ENCODE peak calls at places on chromosomes 4 and X, in six cellular contexts. One of them, this sample, is unnamed.

GRCh38 chr4:154506253-154506652 is 14.7 kb upstream of the DCHS2 start:
- DNase-seq in K562: peak; percentile 72
- DNase-seq in A549: no peak
- DNase-seq in GM12878: no peak
- DNase-seq in endothelial cell of umbilical vein: peak; percentile 24
- DNase-seq in HepG2: peak; percentile 27
- DNase-seq in this sample: peak; percentile 39

GRCh38 chrX:19795289-19795688 is 92.1 kb downstream of the SH3KBP1 start:
- DNase-seq in HepG2: no peak
- DNase-seq in K562: no peak
- DNase-seq in GM12878: no peak
- DNase-seq in endothelial cell of umbilical vein: no peak
- DNase-seq in A549: no peak
- DNase-seq in this sample: peak; percentile 80

GRCh38 chr4:102564399-102564921 is 63.3 kb downstream of the NFKB1 start:
- DNase-seq in GM12878: peak; percentile 91
- DNase-seq in K562: no peak
- DNase-seq in A549: no peak
- DNase-seq in endothelial cell of umbilical vein: no peak
- DNase-seq in HepG2: no peak
- DNase-seq in this sample: peak; percentile 77

GRCh38 chr4:186400676-186401075 is 134.7 kb downstream of the F11 start:
- DNase-seq in HepG2: no peak
- DNase-seq in endothelial cell of umbilical vein: no peak
- DNase-seq in A549: no peak
- DNase-seq in K562: no peak
- DNase-seq in GM12878: no peak
- DNase-seq in this sample: no peak

GRCh38 chr4:37628977-37629609 is 57.1 kb downstream of the RELL1 start:
- DNase-seq in HepG2: no peak
- DNase-seq in endothelial cell of umbilical vein: peak; percentile 48
- DNase-seq in K562: peak; percentile 45
- DNase-seq in GM12878: no peak
- DNase-seq in A549: peak; percentile 50
- DNase-seq in this sample: peak; percentile 58

GRCh38 chrX:100424012-100424411 is 13.9 kb upstream of the PCDH19 start:
- DNase-seq in endothelial cell of umbilical vein: peak; percentile 32
- DNase-seq in K562: peak; percentile 1
- DNase-seq in A549: no peak
- DNase-seq in HepG2: no peak
- DNase-seq in GM12878: no peak
- DNase-seq in this sample: peak; percentile 1

GRCh38 chr4:5204781-5205180 is 153.5 kb downstream of the STK32B start:
- DNase-seq in HepG2: no peak
- DNase-seq in K562: no peak
- DNase-seq in GM12878: no peak
- DNase-seq in A549: no peak
- DNase-seq in endothelial cell of umbilical vein: no peak
- DNase-seq in this sample: no peak

GRCh38 chrX:54416965-54417364 is 23.2 kb upstream of the TSR2 start:
- DNase-seq in A549: no peak
- DNase-seq in GM12878: no peak
- DNase-seq in K562: no peak
- DNase-seq in HepG2: no peak
- DNase-seq in endothelial cell of umbilical vein: no peak
- DNase-seq in this sample: no peak

GRCh38 chr4:17128268-17128667 is 229.8 kb upstream of the LDB2 start:
- DNase-seq in GM12878: no peak
- DNase-seq in HepG2: no peak
- DNase-seq in A549: no peak
- DNase-seq in K562: no peak
- DNase-seq in endothelial cell of umbilical vein: no peak
- DNase-seq in this sample: no peak

GRCh38 chr4:173420324-173420752 is 21.4 kb upstream of the SCRG1 start:
- DNase-seq in A549: no peak
- DNase-seq in HepG2: peak; percentile 8
- DNase-seq in GM12878: no peak
- DNase-seq in endothelial cell of umbilical vein: peak; percentile 49
- DNase-seq in K562: peak; percentile 21
- DNase-seq in this sample: peak; percentile 38

GRCh38 chrX:107935664-107936433 is 46.3 kb downstream of the TEX13B start:
- DNase-seq in K562: no peak
- DNase-seq in HepG2: no peak
- DNase-seq in GM12878: no peak
- DNase-seq in endothelial cell of umbilical vein: no peak
- DNase-seq in A549: no peak
- DNase-seq in this sample: no peak

GRCh38 chrX:87063622-87064021 is 454.0 kb upstream of the KLHL4 start:
- DNase-seq in HepG2: no peak
- DNase-seq in GM12878: no peak
- DNase-seq in endothelial cell of umbilical vein: no peak
- DNase-seq in K562: no peak
- DNase-seq in A549: no peak
- DNase-seq in this sample: no peak

GRCh38 chrX:3592184-3592583 is 121.3 kb downstream of the PRKX start:
- DNase-seq in HepG2: no peak
- DNase-seq in K562: peak; percentile 6
- DNase-seq in GM12878: no peak
- DNase-seq in endothelial cell of umbilical vein: no peak
- DNase-seq in A549: no peak
- DNase-seq in this sample: no peak

GRCh38 chrX:1807301-1807731 is 192.5 kb downstream of the ASMT start:
- DNase-seq in HepG2: no peak
- DNase-seq in K562: no peak
- DNase-seq in GM12878: no peak
- DNase-seq in A549: no peak
- DNase-seq in endothelial cell of umbilical vein: no peak
- DNase-seq in this sample: no peak

GRCh38 chrX:150790021-150790420 is 96.8 kb downstream of the MTMR1 start:
- DNase-seq in HepG2: no peak
- DNase-seq in endothelial cell of umbilical vein: no peak
- DNase-seq in A549: no peak
- DNase-seq in K562: no peak
- DNase-seq in GM12878: no peak
- DNase-seq in this sample: no peak

GRCh38 chr4:151344948-151345347 is 19.5 kb upstream of the SH3D19 start:
- DNase-seq in GM12878: no peak
- DNase-seq in endothelial cell of umbilical vein: no peak
- DNase-seq in K562: no peak
- DNase-seq in HepG2: no peak
- DNase-seq in A549: no peak
- DNase-seq in this sample: no peak

GRCh38 chr4:73404042-73404441 is at the start of gene ALB:
- DNase-seq in GM12878: no peak
- DNase-seq in HepG2: no peak
- DNase-seq in A549: no peak
- DNase-seq in K562: no peak
- DNase-seq in endothelial cell of umbilical vein: no peak
- DNase-seq in this sample: no peak

GRCh38 chr4:30720656-30721352 is 635 bp downstream of the PCDH7 start:
- DNase-seq in GM12878: no peak
- DNase-seq in endothelial cell of umbilical vein: peak; percentile 67
- DNase-seq in K562: no peak
- DNase-seq in HepG2: no peak
- DNase-seq in A549: peak; percentile 4
- DNase-seq in this sample: no peak

GRCh38 chr4:160825644-160826338 is 1338.0 kb downstream of the FSTL5 start:
- DNase-seq in GM12878: no peak
- DNase-seq in A549: no peak
- DNase-seq in HepG2: no peak
- DNase-seq in endothelial cell of umbilical vein: no peak
- DNase-seq in K562: no peak
- DNase-seq in this sample: no peak

GRCh38 chrX:108437789-108438623 is at the start of gene COL4A6:
- DNase-seq in A549: peak; percentile 48
- DNase-seq in GM12878: no peak
- DNase-seq in endothelial cell of umbilical vein: peak; percentile 26
- DNase-seq in HepG2: peak; percentile 23
- DNase-seq in K562: peak; percentile 15
- DNase-seq in this sample: peak; percentile 2

GRCh38 chrX:689983-690382 is 59.4 kb downstream of the SHOX start:
- DNase-seq in endothelial cell of umbilical vein: no peak
- DNase-seq in A549: no peak
- DNase-seq in GM12878: no peak
- DNase-seq in K562: no peak
- DNase-seq in HepG2: no peak
- DNase-seq in this sample: no peak

GRCh38 chr4:146494143-146494542 is 27.6 kb downstream of the SLC10A7 start:
- DNase-seq in A549: no peak
- DNase-seq in K562: no peak
- DNase-seq in HepG2: no peak
- DNase-seq in endothelial cell of umbilical vein: no peak
- DNase-seq in GM12878: no peak
- DNase-seq in this sample: no peak

GRCh38 chrX:1420371-1420770 is 28.5 kb upstream of the SLC25A6 start:
- DNase-seq in endothelial cell of umbilical vein: no peak
- DNase-seq in GM12878: no peak
- DNase-seq in HepG2: no peak
- DNase-seq in K562: peak; percentile 12
- DNase-seq in A549: no peak
- DNase-seq in this sample: no peak

GRCh38 chrX:136189222-136189621 is 41.9 kb downstream of the FHL1 start:
- DNase-seq in GM12878: no peak
- DNase-seq in K562: peak; percentile 13
- DNase-seq in A549: no peak
- DNase-seq in HepG2: no peak
- DNase-seq in endothelial cell of umbilical vein: peak; percentile 86
- DNase-seq in this sample: no peak

GRCh38 chr4:2251795-2252529 is 9.9 kb downstream of the MXD4 start:
- DNase-seq in GM12878: no peak
- DNase-seq in K562: no peak
- DNase-seq in endothelial cell of umbilical vein: no peak
- DNase-seq in HepG2: no peak
- DNase-seq in A549: no peak
- DNase-seq in this sample: no peak

GRCh38 chr4:72670521-72670920 is 101.5 kb upstream of the ADAMTS3 start:
- DNase-seq in A549: no peak
- DNase-seq in GM12878: no peak
- DNase-seq in K562: no peak
- DNase-seq in HepG2: no peak
- DNase-seq in endothelial cell of umbilical vein: no peak
- DNase-seq in this sample: no peak

GRCh38 chr4:75561789-75562188 is 5.9 kb downstream of the ODAPH start:
- DNase-seq in A549: no peak
- DNase-seq in HepG2: no peak
- DNase-seq in K562: peak; percentile 27
- DNase-seq in endothelial cell of umbilical vein: no peak
- DNase-seq in GM12878: no peak
- DNase-seq in this sample: no peak

GRCh38 chr4:153987291-153987690 is 198.4 kb upstream of the SFRP2 start:
- DNase-seq in K562: no peak
- DNase-seq in GM12878: no peak
- DNase-seq in HepG2: no peak
- DNase-seq in endothelial cell of umbilical vein: no peak
- DNase-seq in A549: no peak
- DNase-seq in this sample: no peak

GRCh38 chr4:104501290-104501689 is 6.6 kb upstream of the CXXC4 start:
- DNase-seq in endothelial cell of umbilical vein: no peak
- DNase-seq in A549: no peak
- DNase-seq in K562: no peak
- DNase-seq in HepG2: no peak
- DNase-seq in GM12878: no peak
- DNase-seq in this sample: no peak

GRCh38 chrX:7709845-7710244 is 133.1 kb upstream of the VCX start:
- DNase-seq in HepG2: no peak
- DNase-seq in A549: no peak
- DNase-seq in endothelial cell of umbilical vein: no peak
- DNase-seq in K562: no peak
- DNase-seq in GM12878: no peak
- DNase-seq in this sample: no peak
- H3K4me3 ChIP-seq in HepG2: no peak overlapping the region
- H3K4me3 ChIP-seq in A549: no peak overlapping the region
- H3K4me3 ChIP-seq in endothelial cell of umbilical vein: no peak overlapping the region
- H3K4me3 ChIP-seq in K562: no peak overlapping the region
- H3K4me3 ChIP-seq in GM12878: no peak overlapping the region
- H3K4me3 ChIP-seq in this sample: no peak overlapping the region

DNA sequence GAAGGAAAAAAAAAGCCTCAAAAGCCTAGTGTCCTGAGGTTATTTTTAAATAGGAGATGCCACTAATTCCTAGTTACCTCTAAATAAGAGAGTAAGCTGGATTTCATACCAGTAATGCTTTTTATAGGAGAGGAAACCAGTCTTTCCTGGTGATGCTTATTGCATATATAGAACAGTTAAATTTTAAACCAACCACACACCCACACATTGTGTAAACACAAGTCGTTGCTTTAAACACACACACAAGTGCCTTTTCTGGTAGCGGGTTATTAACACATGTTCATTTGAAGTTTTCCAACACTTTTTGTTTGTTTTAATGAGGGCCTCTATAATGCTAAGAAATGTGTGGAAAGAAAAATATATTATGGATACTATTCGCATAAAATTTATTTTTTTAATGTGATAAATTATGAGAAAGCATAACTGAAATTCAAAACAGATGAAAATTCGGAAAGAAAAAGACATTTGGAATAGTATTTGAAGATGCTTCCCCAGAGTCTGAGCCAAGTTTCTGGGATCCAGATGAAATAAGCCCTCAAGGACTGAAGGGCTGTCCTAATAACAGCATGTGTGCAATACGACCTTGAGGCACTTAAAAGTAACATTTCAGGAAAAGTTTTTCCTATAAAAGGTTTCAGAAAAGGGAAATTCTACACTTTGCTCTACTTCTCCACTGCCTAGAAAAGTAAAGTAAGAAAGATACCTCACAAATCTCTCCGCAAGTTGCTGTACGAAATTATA is 2.0 kb downstream of the ANTXR2 start:
- DNase-seq in endothelial cell of umbilical vein: peak; percentile 13
- DNase-seq in GM12878: no peak
- DNase-seq in A549: no peak
- DNase-seq in HepG2: peak; percentile 34
- DNase-seq in K562: peak; percentile 25
- DNase-seq in this sample: no peak
- TF ChIP-seq MYC in endothelial cell of umbilical vein: no peak
- TF ChIP-seq MYC in GM12878: no peak
- TF ChIP-seq MYC in A549: no peak
- TF ChIP-seq MYC in HepG2: no peak
- TF ChIP-seq MYC in K562: no peak
- TF ChIP-seq MYC in this sample: no peak

DNA sequence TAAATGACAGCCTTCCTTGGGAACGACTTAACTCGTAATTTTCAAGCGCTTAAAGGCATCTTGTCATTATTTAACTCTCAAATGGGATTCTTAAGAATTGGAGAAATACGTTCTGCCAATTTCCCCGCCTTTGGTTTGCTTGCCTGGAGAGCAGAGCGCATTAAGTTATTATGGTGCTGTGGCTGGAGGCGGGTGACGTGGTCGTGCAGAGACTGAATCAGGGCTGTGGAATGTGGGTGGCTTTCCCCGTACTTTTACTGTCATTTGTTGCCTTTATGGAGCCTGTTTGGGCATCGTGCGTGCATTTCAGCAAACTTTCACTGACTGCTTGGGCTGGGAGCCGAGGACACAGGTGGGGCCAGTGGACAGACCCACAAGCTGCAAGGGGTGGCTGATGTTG is 79.0 kb upstream of the PSAPL1 start:
- DNase-seq in endothelial cell of umbilical vein: no peak
- DNase-seq in A549: no peak
- DNase-seq in K562: no peak
- DNase-seq in HepG2: no peak
- DNase-seq in GM12878: no peak
- DNase-seq in this sample: no peak
- TF ChIP-seq MAX in endothelial cell of umbilical vein: no peak
- TF ChIP-seq MAX in A549: no peak
- TF ChIP-seq MAX in K562: no peak
- TF ChIP-seq MAX in HepG2: no peak
- TF ChIP-seq MAX in GM12878: no peak
- TF ChIP-seq MAX in this sample: no peak

GRCh38 chrX:41014776-41015175 is 70.5 kb upstream of the USP9X start:
- DNase-seq in A549: no peak
- DNase-seq in GM12878: no peak
- DNase-seq in endothelial cell of umbilical vein: no peak
- DNase-seq in HepG2: no peak
- DNase-seq in K562: no peak
- DNase-seq in this sample: peak; percentile 11
- H3K4me3 ChIP-seq in A549: no peak overlapping the region
- H3K4me3 ChIP-seq in GM12878: no peak overlapping the region
- H3K4me3 ChIP-seq in endothelial cell of umbilical vein: no peak overlapping the region
- H3K4me3 ChIP-seq in HepG2: no peak overlapping the region
- H3K4me3 ChIP-seq in K562: no peak overlapping the region
- H3K4me3 ChIP-seq in this sample: no peak overlapping the region

This sample was measured in NB4.